ENCODE peak calls at places on chromosomes 13 and 19, in nine cellular contexts. B is heart left ventricle; H is fibroblast of mammary gland; K is Peyer's patch; Q is CD8-positive, alpha-beta T cell; X is cardiac muscle cell; L is retinal pigment epithelial cell; P is pancreas; M is bronchial epithelial cell. F is an unnamed sample.

GRCh38 chr13:76038920-76039716 is 403.0 kb downstream of the LMO7 start:
- DNase-seq in H (no peak), K (no peak), Q (no peak), P (no peak), L (no peak), B (no peak), X (no peak), M (no peak), F (peak)

GRCh38 chr19:12364391-12365093 is 941 bp downstream of the ZNF442 start:
- DNase-seq in P (peak), M (no peak), X (peak), Q (no peak), K (peak), H (peak), B (no peak), L (no peak), F (peak)

GRCh38 chr13:107329991-107330390 is 762.1 kb upstream of the ARGLU1 start:
- DNase-seq in Q (no peak), X (peak), B (no peak), H (no peak), K (no peak), M (no peak), L (no peak), P (no peak), F (no peak)

GRCh38 chr19:22619932-22620331 is 14.2 kb upstream of the ZNF492 start:
- DNase-seq in B (no peak), X (no peak), M (no peak), L (no peak), P (no peak), Q (no peak), H (no peak), K (no peak), F (no peak)

GRCh38 chr13:114121496-114122466 is 10.6 kb downstream of the RASA3 start:
- DNase-seq in M (no peak), X (no peak), L (no peak), H (no peak), Q (no peak), P (no peak), K (no peak), B (peak), F (no peak)

GRCh38 chr13:60797112-60797511 is 400.1 kb downstream of the TDRD3 start:
- DNase-seq in K (no peak), X (no peak), Q (no peak), B (no peak), H (no peak), M (no peak), P (no peak), L (no peak), F (no peak)

GRCh38 chr19:46660601-46661019 is 372 bp downstream of the DACT3 start:
- DNase-seq in K (no peak), L (no peak), H (no peak), M (no peak), Q (no peak), X (no peak), B (no peak), P (peak), F (no peak)

GRCh38 chr13:60936281-60936680 is 479.4 kb downstream of the PCDH20 start:
- DNase-seq in L (no peak), X (no peak), M (no peak), Q (no peak), K (no peak), B (no peak), H (no peak), P (no peak), F (no peak)

GRCh38 chr13:114087430-114087829 is 45.0 kb downstream of the RASA3 start:
- DNase-seq in L (no peak), P (peak), B (peak), M (no peak), Q (no peak), H (no peak), X (no peak), K (no peak), F (no peak)

GRCh38 chr13:69935043-69935442 is 172.6 kb upstream of the ATXN8OS start:
- DNase-seq in M (peak), L (no peak), B (no peak), H (no peak), K (no peak), Q (no peak), X (no peak), P (no peak), F (peak)

GRCh38 chr13:71759506-71760225 is 107.3 kb downstream of the DACH1 start:
- DNase-seq in Q (no peak), X (no peak), M (no peak), P (no peak), B (no peak), H (no peak), L (peak), K (no peak), F (no peak)

GRCh38 chr13:36696410-36696809 is 22.6 kb downstream of the SERTM1 start:
- DNase-seq in B (no peak), P (no peak), M (no peak), K (no peak), L (no peak), H (no peak), X (no peak), Q (no peak), F (no peak)

GRCh38 chr13:71880753-71881541 is 13.9 kb upstream of the DACH1 start:
- DNase-seq in P (no peak), X (peak), H (no peak), K (no peak), B (no peak), M (peak), Q (no peak), L (no peak), F (peak)

GRCh38 chr13:21033866-21034601 is 27.4 kb downstream of the LATS2 start:
- DNase-seq in Q (no peak), M (no peak), X (peak), L (peak), H (peak), P (peak), K (no peak), B (no peak), F (peak)

GRCh38 chr19:8224394-8225145 is 15.4 kb downstream of the CERS4 start:
- DNase-seq in K (no peak), B (no peak), P (no peak), M (peak), L (no peak), H (peak), X (peak), Q (no peak), F (peak)

GRCh38 chr19:10021446-10021845 is 8.2 kb downstream of the RDH8 start:
- DNase-seq in M (no peak), B (no peak), K (no peak), P (no peak), H (no peak), X (no peak), Q (no peak), L (no peak), F (no peak)

GRCh38 chr13:98083507-98083906 is 59.4 kb upstream of the FARP1 start:
- DNase-seq in X (peak), M (peak), P (no peak), Q (no peak), B (no peak), H (peak), K (no peak), L (peak), F (peak)

GRCh38 chr19:6226444-6227155 is 53.2 kb downstream of the MLLT1 start:
- DNase-seq in M (no peak), B (no peak), X (no peak), K (no peak), L (no peak), H (no peak), P (no peak), Q (no peak), F (no peak)

GRCh38 chr19:14563989-14564650 is 7.7 kb downstream of the NDUFB7 start:
- DNase-seq in B (no peak), K (no peak), P (no peak), H (peak), L (no peak), X (peak), Q (no peak), M (peak), F (peak)

DNA sequence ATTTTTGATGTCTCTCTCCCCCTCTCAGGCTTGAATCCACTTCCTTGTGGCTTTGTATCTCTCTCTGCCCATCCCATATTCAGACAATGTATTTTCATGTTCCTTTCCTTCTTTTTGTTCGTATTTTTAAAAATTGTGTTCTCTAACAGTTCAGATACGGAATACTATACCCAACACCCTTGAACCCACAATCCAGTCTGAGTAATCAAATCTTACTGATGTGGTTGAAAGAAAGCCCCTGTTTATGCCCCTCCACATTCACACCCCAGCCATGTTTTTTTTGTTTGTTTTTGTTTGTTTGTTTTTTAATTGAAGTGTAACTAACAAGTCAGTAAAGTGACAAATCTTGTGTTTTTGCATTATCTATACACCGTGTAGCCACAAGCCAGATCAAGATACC is 1.4 kb downstream of the SPIB start:
- DNase-seq in L (no peak), K (no peak), P (no peak), X (no peak), M (no peak), H (no peak), B (no peak), Q (no peak), F (no peak)
- H3K4me3 ChIP-seq in L (no peak), K (no peak), P (no peak), X (no peak), M (no peak), H (no peak), B (no peak), Q (no peak), F (no peak)

GRCh38 chr13:23455401-23456185 is 22.1 kb upstream of the SACS start:
- DNase-seq in L (no peak), B (no peak), Q (no peak), K (no peak), P (no peak), X (no peak), M (peak), H (no peak), F (peak)
- TF ChIP-seq CTCF in L (no peak), B (no peak), Q (no peak), K (no peak), P (no peak), X (no peak), M (no peak), H (no peak), F (no peak)

GRCh38 chr19:33752018-33752790 is 44.5 kb upstream of the KCTD15 start:
- DNase-seq in K (no peak), B (no peak), Q (no peak), M (no peak), X (no peak), L (no peak), H (no peak), P (no peak), F (no peak)

GRCh38 chr19:33750587-33751385 is 45.9 kb upstream of the KCTD15 start:
- DNase-seq in L (no peak), K (no peak), B (no peak), X (no peak), P (no peak), H (no peak), Q (no peak), M (no peak), F (no peak)

GRCh38 chr19:33752945-33753344 is 43.7 kb upstream of the KCTD15 start:
- DNase-seq in K (no peak), M (no peak), Q (no peak), X (no peak), P (no peak), H (no peak), B (no peak), L (no peak), F (no peak)

GRCh38 chr19:33749619-33750175 is 47.0 kb upstream of the KCTD15 start:
- DNase-seq in X (no peak), Q (no peak), P (no peak), B (no peak), K (no peak), L (no peak), H (no peak), M (no peak), F (no peak)

GRCh38 chr19:33751386-33751770 is 45.3 kb upstream of the KCTD15 start:
- DNase-seq in X (no peak), K (no peak), Q (no peak), P (no peak), H (no peak), L (no peak), M (no peak), B (no peak), F (no peak)
- H3K4me3 ChIP-seq in X (no peak), K (no peak), Q (no peak), P (no peak), H (no peak), L (no peak), M (no peak), B (no peak), F (no peak)

DNA sequence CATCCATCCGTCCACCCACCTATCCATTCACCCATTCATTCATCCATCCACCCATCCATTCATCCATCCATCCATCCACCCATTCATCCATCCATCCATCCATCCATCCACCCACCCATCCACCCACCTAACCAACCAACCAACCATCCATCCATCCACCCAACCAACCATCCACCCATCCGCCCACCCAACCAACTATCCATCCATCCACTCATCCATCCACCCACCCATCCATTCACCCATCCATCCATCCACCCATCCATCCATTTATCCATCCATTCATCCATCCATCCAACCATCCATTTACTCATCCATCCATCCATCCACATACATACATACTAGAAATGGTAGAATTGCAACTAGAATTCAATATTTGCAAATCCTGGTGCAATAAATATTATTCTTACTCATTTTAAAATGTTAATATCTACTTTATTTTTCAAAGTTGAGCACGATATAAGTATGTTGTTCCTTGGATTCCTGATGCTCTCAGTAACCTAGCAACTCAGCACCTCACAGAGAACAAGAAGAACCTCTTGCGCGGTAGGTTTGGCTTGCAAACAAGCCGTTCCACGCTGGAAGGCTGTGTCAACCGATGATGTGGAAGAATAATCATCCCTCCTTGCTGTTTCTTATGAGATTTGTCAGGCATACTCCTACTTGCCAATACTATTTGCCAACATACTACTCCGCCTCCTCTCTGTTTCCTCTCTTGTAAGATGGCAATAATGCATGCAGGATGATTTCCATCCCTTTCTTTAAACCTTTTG is 111.7 kb downstream of the GNG7 start:
- DNase-seq in M (no peak), X (no peak), P (no peak), L (no peak), B (no peak), H (no peak), Q (no peak), K (peak), F (no peak)
- TF ChIP-seq CTCF in M (no peak), X (no peak), P (no peak), L (no peak), B (no peak), H (no peak), Q (no peak), K (no peak), F (no peak)

DNA sequence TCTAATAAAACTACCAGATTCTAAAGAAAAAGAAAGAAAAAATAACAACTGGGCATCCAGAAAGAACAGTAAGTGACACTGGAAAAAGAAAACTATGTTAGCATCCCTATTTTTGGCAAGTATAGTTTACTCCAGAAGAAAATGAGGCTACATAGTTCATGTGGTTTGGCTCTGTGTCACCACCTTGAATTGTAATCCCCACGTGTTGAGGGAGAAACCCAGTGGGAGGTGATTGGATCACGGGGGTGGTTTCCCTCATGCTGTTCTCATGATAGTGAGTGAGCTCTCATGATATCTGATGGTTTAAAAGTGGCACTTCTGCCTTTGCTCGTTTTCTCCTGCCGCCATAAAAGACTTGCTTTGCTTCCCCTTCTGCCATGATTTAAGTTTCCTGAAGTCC is 76.9 kb downstream of the ITGBL1 start:
- DNase-seq in M (no peak), K (no peak), B (no peak), H (peak), Q (no peak), X (peak), P (no peak), L (peak), F (peak)
- H3K4me3 ChIP-seq in M (no peak), K (no peak), B (no peak), H (no peak), Q (no peak), X (no peak), P (no peak), L (no peak), F (no peak)

F was measured in epithelial cell of esophagus.